ENCODE peak calls at places on chromosomes 13 and 19, in nine cellular contexts. C is SK-N-SH, T is progenitor cell of endocrine pancreas, O is endodermal cell, F is lower leg skin, P is tibial nerve, Q is PC-9, A is Peyer's patch, K is neural crest cell. X is an unnamed sample.

GRCh38 chr13:30971575-30971974 is 39.1 kb downstream of the TEX26 start:
- DNase-seq in C (no peak), T (no peak), O (no peak), F (no peak), P (no peak), Q (no peak), A (no peak), K (no peak), X (no peak)

GRCh38 chr19:16249826-16250434 is 52.2 kb downstream of the AP1M1 start:
- DNase-seq in C (no peak), T (no peak), O (no peak), F (no peak), P (no peak), Q (no peak), A (no peak), K (no peak), X (no peak)

GRCh38 chr13:32200741-32201140 is 114.4 kb downstream of the ZAR1L start:
- DNase-seq in C (no peak), T (no peak), O (no peak), F (no peak), P (no peak), Q (no peak), A (no peak), K (no peak), X (no peak)

GRCh38 chr13:112052213-112052612 is 14.7 kb upstream of the SOX1 start:
- DNase-seq in C (no peak), T (no peak), O (no peak), F (peak; percentile 59), P (no peak), Q (no peak), A (peak; percentile 9), K (no peak), X (no peak)

GRCh38 chr19:7734220-7735203 is 2.6 kb upstream of the CLEC4G start:
- DNase-seq in C (no peak), T (no peak), O (no peak), F (no peak), P (no peak), Q (no peak), A (no peak), K (no peak), X (no peak)

GRCh38 chr13:93079294-93079693 is 147.3 kb upstream of the GPC6 start:
- DNase-seq in C (peak; percentile 14), T (no peak), O (no peak), F (no peak), P (no peak), Q (no peak), A (no peak), K (no peak), X (no peak)

GRCh38 chr13:36313047-36313969 is 15.7 kb upstream of the CCDC169 start:
- DNase-seq in C (no peak), T (no peak), O (no peak), F (no peak), P (no peak), Q (no peak), A (no peak), K (no peak), X (no peak)

GRCh38 chr13:100836696-100837095 is 162.1 kb upstream of the TMTC4 start:
- DNase-seq in C (no peak), T (no peak), O (no peak), F (no peak), P (no peak), Q (no peak), A (no peak), K (no peak), X (no peak)

GRCh38 chr13:74026753-74027152 is 107.5 kb downstream of the KLF12 start:
- DNase-seq in C (no peak), T (no peak), O (peak; percentile 91), F (no peak), P (no peak), Q (peak; percentile 2), A (peak; percentile 78), K (no peak), X (peak; percentile 26)

GRCh38 chr13:51134763-51135365 is 23.8 kb upstream of the C13orf42 start:
- DNase-seq in C (no peak), T (no peak), O (peak; percentile 32), F (no peak), P (no peak), Q (no peak), A (no peak), K (no peak), X (no peak)

GRCh38 chr19:44582581-44583265 is 30.6 kb upstream of the IGSF23 start:
- DNase-seq in C (peak; percentile 46), T (no peak), O (peak; percentile 93), F (peak; percentile 69), P (no peak), Q (no peak), A (no peak), K (peak; percentile 34), X (no peak)

GRCh38 chr13:82010780-82011179 is 1669.9 kb upstream of the SPRY2 start:
- DNase-seq in C (no peak), T (no peak), O (no peak), F (no peak), P (no peak), Q (no peak), A (no peak), K (no peak), X (no peak)

GRCh38 chr19:4829001-4829712 is 2.4 kb downstream of the TICAM1 start:
- DNase-seq in C (no peak), T (no peak), O (no peak), F (no peak), P (no peak), Q (no peak), A (peak; percentile 49), K (no peak), X (peak; percentile 51)

GRCh38 chr19:3054972-3055740 is 7.1 kb downstream of the TLE5 start:
- DNase-seq in C (no peak), T (no peak), O (no peak), F (no peak), P (no peak), Q (peak; percentile 75), A (no peak), K (no peak), X (no peak)

GRCh38 chr13:46184277-46184699 is 2.3 kb upstream of the LCP1 start:
- DNase-seq in C (peak; percentile 24), T (no peak), O (peak; percentile 84), F (peak; percentile 87), P (no peak), Q (no peak), A (peak; percentile 87), K (peak; percentile 33), X (peak; percentile 61)

GRCh38 chr13:33090755-33091454 is 74.7 kb downstream of the KL start:
- DNase-seq in C (no peak), T (no peak), O (no peak), F (no peak), P (no peak), Q (no peak), A (no peak), K (no peak), X (no peak)

GRCh38 chr13:66446413-66446812 is 783.7 kb downstream of the PCDH9 start:
- DNase-seq in C (no peak), T (no peak), O (no peak), F (no peak), P (no peak), Q (no peak), A (no peak), K (no peak), X (no peak)

GRCh38 chr13:43196171-43196611 is 172.8 kb downstream of the DNAJC15 start:
- DNase-seq in C (peak; percentile 70), T (no peak), O (no peak), F (no peak), P (no peak), Q (no peak), A (no peak), K (no peak), X (no peak)
- TF ChIP-seq CTCF in C (no peak), T (no peak), O (no peak), F (no peak), P (no peak), Q (no peak), A (no peak), K (no peak), X (no peak)

GRCh38 chr19:46825731-46826055 is 25.0 kb downstream of the AP2S1 start:
- DNase-seq in C (no peak), T (no peak), O (no peak), F (no peak), P (no peak), Q (no peak), A (no peak), K (no peak), X (no peak)
- TF ChIP-seq CTCF in C (no peak), T (no peak), O (no peak), F (no peak), P (no peak), Q (peak; percentile 9), A (no peak), K (no peak), X (no peak)

DNA sequence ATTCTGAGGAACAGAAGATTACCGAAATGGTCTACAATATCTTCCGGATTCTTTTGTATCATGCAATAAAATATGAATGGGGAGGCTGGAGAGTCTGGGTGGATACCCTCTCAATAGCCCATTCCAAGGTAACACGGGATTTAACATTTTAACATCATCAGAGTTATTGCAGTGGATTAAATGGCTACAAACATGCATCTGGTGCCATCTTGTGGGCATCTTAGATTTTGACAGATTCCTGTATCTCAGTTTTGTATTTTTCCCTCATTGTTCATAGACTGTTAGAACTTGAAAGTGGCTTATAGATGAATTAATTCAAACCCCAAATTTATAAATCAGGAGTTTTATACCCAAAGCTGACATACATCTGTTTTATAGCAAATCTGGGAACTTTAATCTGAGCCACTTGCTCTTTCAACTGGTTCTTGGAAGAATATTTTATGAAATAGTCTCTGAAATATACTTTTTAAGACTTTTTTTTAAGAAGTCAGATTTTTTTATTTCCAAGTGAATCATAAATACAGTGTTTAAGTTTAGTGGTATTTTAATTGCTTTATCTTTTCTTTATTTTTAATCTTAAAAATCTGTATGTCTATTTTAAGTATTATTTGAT is 215.2 kb downstream of the NBEA start:
- DNase-seq in C (peak; percentile 43), T (peak; percentile 17), O (peak; percentile 57), F (no peak), P (no peak), Q (peak; percentile 15), A (no peak), K (peak; percentile 39), X (no peak)
- TF ChIP-seq CTCF in C (peak; percentile 80), T (peak; percentile 86), O (peak; percentile 90), F (no peak), P (peak; percentile 67), Q (peak; percentile 84), A (peak; percentile 65), K (peak; percentile 86), X (peak; percentile 42)

GRCh38 chr13:76884571-76885202 is 1.5 kb downstream of the KCTD12 start:
- DNase-seq in C (peak; percentile 18), T (no peak), O (no peak), F (no peak), P (no peak), Q (no peak), A (no peak), K (no peak), X (no peak)

GRCh38 chr13:76882431-76882830 is 3.8 kb downstream of the KCTD12 start:
- DNase-seq in C (no peak), T (no peak), O (no peak), F (peak; percentile 88), P (no peak), Q (no peak), A (no peak), K (no peak), X (no peak)

GRCh38 chr13:76886005-76886291 is 257 bp downstream of the KCTD12 start:
- DNase-seq in C (no peak), T (no peak), O (no peak), F (no peak), P (no peak), Q (no peak), A (no peak), K (no peak), X (no peak)

GRCh38 chr13:76885203-76886004 is 801 bp downstream of the KCTD12 start:
- DNase-seq in C (peak; percentile 81), T (peak; percentile 38), O (peak; percentile 85), F (peak; percentile 95), P (peak; percentile 68), Q (peak; percentile 6), A (peak; percentile 66), K (peak; percentile 40), X (peak; percentile 57)

GRCh38 chr13:76884167-76884566 is 2.0 kb downstream of the KCTD12 start:
- DNase-seq in C (no peak), T (no peak), O (peak; percentile 87), F (no peak), P (peak; percentile 18), Q (no peak), A (no peak), K (no peak), X (no peak)
- TF ChIP-seq CTCF in C (no peak), T (peak; percentile 43), O (peak; percentile 72), F (no peak), P (peak; percentile 19), Q (no peak), A (no peak), K (peak; percentile 44), X (no peak)